ENCODE peak calls at places on chromosomes 4 and X, in nine cellular contexts. S, A, G, Z, K, B, R, J and X are unnamed samples.

GRCh38 chr4:52199574-52200338 is 148.7 kb downstream of the SPATA18 start:
- DNase-seq in S (no peak), A (no peak), G (peak; percentile 64), Z (peak; percentile 66), K (no peak), B (no peak), R (peak; percentile 72), J (no peak), X (peak; percentile 3)

GRCh38 chr4:75907956-75908355 is 5.7 kb upstream of the PPEF2 start:
- DNase-seq in S (no peak), A (no peak), G (no peak), Z (no peak), K (no peak), B (no peak), R (no peak), J (no peak), X (no peak)

GRCh38 chr4:87017580-87018061 is 82.8 kb downstream of the AFF1 start:
- DNase-seq in S (no peak), A (no peak), G (no peak), Z (peak; percentile 49), K (no peak), B (no peak), R (no peak), J (no peak), X (peak; percentile 51)

GRCh38 chrX:150635952-150636351 is 57.2 kb upstream of the MTMR1 start:
- DNase-seq in S (no peak), A (no peak), G (peak; percentile 38), Z (peak; percentile 60), K (no peak), B (no peak), R (peak; percentile 65), J (no peak), X (peak; percentile 28)

GRCh38 chr4:182277402-182277801 is 34.2 kb downstream of the TENM3 start:
- DNase-seq in S (no peak), A (no peak), G (peak; percentile 3), Z (no peak), K (no peak), B (peak; percentile 41), R (no peak), J (no peak), X (no peak)

GRCh38 chrX:50100188-50100587 is 100.6 kb downstream of the AKAP4 start:
- DNase-seq in S (peak; percentile 33), A (no peak), G (no peak), Z (peak; percentile 8), K (no peak), B (no peak), R (no peak), J (no peak), X (no peak)

GRCh38 chr4:150242820-150243458 is 164.7 kb downstream of the DCLK2 start:
- DNase-seq in S (peak; percentile 66), A (no peak), G (no peak), Z (peak; percentile 67), K (no peak), B (peak; percentile 55), R (no peak), J (no peak), X (no peak)

GRCh38 chrX:120299928-120300327 is 11.3 kb downstream of the TMEM255A start:
- DNase-seq in S (peak; percentile 3), A (no peak), G (no peak), Z (no peak), K (no peak), B (no peak), R (no peak), J (no peak), X (no peak)

GRCh38 chr4:92600638-92601037 is 296.9 kb downstream of the GRID2 start:
- DNase-seq in S (peak; percentile 1), A (no peak), G (no peak), Z (no peak), K (no peak), B (no peak), R (no peak), J (no peak), X (no peak)

GRCh38 chr4:143186202-143186601 is 1.5 kb downstream of the USP38 start:
- DNase-seq in S (no peak), A (no peak), G (no peak), Z (no peak), K (no peak), B (no peak), R (no peak), J (no peak), X (no peak)

GRCh38 chrX:24768556-24768955 is 74.8 kb downstream of the POLA1 start:
- DNase-seq in S (no peak), A (no peak), G (no peak), Z (no peak), K (no peak), B (no peak), R (no peak), J (no peak), X (no peak)

GRCh38 chr4:150145090-150145949 is 67.1 kb downstream of the DCLK2 start:
- DNase-seq in S (no peak), A (no peak), G (no peak), Z (no peak), K (no peak), B (no peak), R (no peak), J (no peak), X (no peak)

GRCh38 chr4:88320780-88321373 is 36.5 kb upstream of the PPM1K start:
- DNase-seq in S (no peak), A (peak; percentile 59), G (no peak), Z (peak; percentile 28), K (no peak), B (peak; percentile 8), R (no peak), J (no peak), X (no peak)

GRCh38 chr4:138233313-138233712 is 8.8 kb downstream of the SLC7A11 start:
- DNase-seq in S (no peak), A (no peak), G (no peak), Z (no peak), K (no peak), B (no peak), R (no peak), J (no peak), X (no peak)

GRCh38 chrX:34654939-34655338 is 2.1 kb downstream of the TMEM47 start:
- DNase-seq in S (peak; percentile 5), A (no peak), G (no peak), Z (no peak), K (no peak), B (no peak), R (no peak), J (no peak), X (no peak)

GRCh38 chr4:110970642-110971041 is 347.8 kb upstream of the PITX2 start:
- DNase-seq in S (peak; percentile 69), A (no peak), G (peak; percentile 10), Z (peak; percentile 28), K (no peak), B (peak; percentile 87), R (peak; percentile 21), J (no peak), X (no peak)